ENCODE peak calls at places on chromosomes 11 and 22, in eight cellular contexts. L is upper lobe of left lung, Z is cardiac fibroblast, Q is lower lobe of right lung, G is GM23338, J is epithelial cell of esophagus, A is AG04449, T is endothelial cell of umbilical vein. C is an unnamed sample.

GRCh38 chr22:33682927-33683326 is 237.3 kb downstream of the LARGE1 start:
- DNase-seq in L (no peak), Z (no peak), Q (no peak), G (no peak), J (no peak), A (no peak), T (no peak), C (no peak)

GRCh38 chr11:10581481-10582019 is 13.1 kb upstream of the LYVE1 start:
- DNase-seq in L (no peak), Z (no peak), Q (peak), G (no peak), J (peak), A (no peak), T (peak), C (no peak)

GRCh38 chr11:66007201-66007634 is 4.6 kb upstream of the CST6 start:
- DNase-seq in L (no peak), Z (no peak), Q (no peak), G (no peak), J (no peak), A (no peak), T (no peak), C (no peak)

GRCh38 chr11:110856993-110857812 is 145.0 kb upstream of the ARHGAP20 start:
- DNase-seq in L (no peak), Z (peak), Q (no peak), G (no peak), J (no peak), A (no peak), T (peak), C (no peak)

GRCh38 chr22:42299586-42300285 is 29.3 kb upstream of the TCF20 start:
- DNase-seq in L (peak), Z (no peak), Q (no peak), G (peak), J (no peak), A (no peak), T (no peak), C (no peak)

GRCh38 chr22:40819741-40820140 is 595 bp upstream of the SLC25A17 start:
- DNase-seq in L (no peak), Z (peak), Q (no peak), G (peak), J (peak), A (no peak), T (no peak), C (no peak)

GRCh38 chr11:134951305-134951700 is 539.3 kb upstream of the B3GAT1 start:
- DNase-seq in L (no peak), Z (peak), Q (no peak), G (no peak), J (peak), A (peak), T (peak), C (no peak)

GRCh38 chr11:47182380-47182779 is 3.9 kb downstream of the PACSIN3 start:
- DNase-seq in L (peak), Z (no peak), Q (no peak), G (no peak), J (no peak), A (no peak), T (no peak), C (no peak)

GRCh38 chr11:116986521-116987105 is 111.6 kb downstream of the SIK3 start:
- DNase-seq in L (no peak), Z (peak), Q (no peak), G (peak), J (peak), A (no peak), T (no peak), C (peak)

GRCh38 chr11:42890773-42891172 is 421.0 kb upstream of the API5 start:
- DNase-seq in L (no peak), Z (no peak), Q (no peak), G (no peak), J (no peak), A (no peak), T (no peak), C (no peak)

GRCh38 chr11:123696183-123696582 is 41.8 kb upstream of the SCN3B start:
- DNase-seq in L (no peak), Z (no peak), Q (no peak), G (no peak), J (peak), A (no peak), T (no peak), C (no peak)

GRCh38 chr11:5343474-5344335 is at the start of gene OR51B5:
- DNase-seq in L (no peak), Z (no peak), Q (no peak), G (no peak), J (no peak), A (no peak), T (no peak), C (no peak)

GRCh38 chr22:38262051-38262795 is 10.6 kb downstream of the TMEM184B start:
- DNase-seq in L (peak), Z (peak), Q (peak), G (peak), J (peak), A (no peak), T (peak), C (no peak)

GRCh38 chr22:26785942-26786341 is 128.6 kb downstream of the MIAT start:
- DNase-seq in L (no peak), Z (no peak), Q (no peak), G (no peak), J (no peak), A (no peak), T (no peak), C (no peak)

GRCh38 chr22:44396021-44396726 is 83.4 kb upstream of the SHISAL1 start:
- DNase-seq in L (peak), Z (no peak), Q (no peak), G (no peak), J (no peak), A (no peak), T (no peak), C (no peak)

GRCh38 chr11:135069884-135070283 is 657.8 kb upstream of the B3GAT1 start:
- DNase-seq in L (no peak), Z (no peak), Q (no peak), G (no peak), J (peak), A (no peak), T (no peak), C (peak)

GRCh38 chr11:674406-674805 is 20.6 kb downstream of the DEAF1 start:
- DNase-seq in L (no peak), Z (no peak), Q (no peak), G (no peak), J (no peak), A (no peak), T (no peak), C (no peak)

GRCh38 chr22:39091136-39092081 is 5.6 kb upstream of the APOBEC3H start:
- DNase-seq in L (no peak), Z (no peak), Q (no peak), G (no peak), J (no peak), A (no peak), T (no peak), C (no peak)

GRCh38 chr22:42343136-42343484 is 72.7 kb upstream of the TCF20 start:
- DNase-seq in L (peak), Z (no peak), Q (no peak), G (peak), J (no peak), A (no peak), T (no peak), C (no peak)

GRCh38 chr11:96894587-96894986 is 504.8 kb downstream of the JRKL start:
- DNase-seq in L (no peak), Z (no peak), Q (no peak), G (no peak), J (no peak), A (no peak), T (no peak), C (no peak)
- H3K4me3 ChIP-seq in L (no peak), Z (no peak), Q (no peak), G (no peak), J (no peak), A (no peak), T (no peak), C (no peak)

GRCh38 chr11:117992620-117993019 is 6.4 kb downstream of the IL10RA start:
- DNase-seq in L (no peak), Z (no peak), Q (no peak), G (no peak), J (no peak), A (no peak), T (no peak), C (no peak)
- TF ChIP-seq CTCF in L (no peak), Z (no peak), Q (no peak), G (no peak), J (no peak), A (no peak), T (no peak), C (no peak)

GRCh38 chr11:33377100-33377851 is 120.1 kb downstream of the HIPK3 start:
- DNase-seq in L (no peak), Z (peak), Q (no peak), G (no peak), J (no peak), A (no peak), T (peak), C (no peak)

GRCh38 chr11:33379931-33380330 is 122.8 kb downstream of the HIPK3 start:
- DNase-seq in L (no peak), Z (no peak), Q (no peak), G (no peak), J (no peak), A (no peak), T (no peak), C (no peak)

GRCh38 chr11:33376331-33377099 is 119.3 kb downstream of the HIPK3 start:
- DNase-seq in L (peak), Z (peak), Q (no peak), G (peak), J (peak), A (no peak), T (no peak), C (no peak)

GRCh38 chr11:33375688-33376311 is 118.6 kb downstream of the HIPK3 start:
- DNase-seq in L (peak), Z (peak), Q (no peak), G (peak), J (peak), A (no peak), T (peak), C (no peak)

GRCh38 chr11:33377852-33378385 is 120.7 kb downstream of the HIPK3 start:
- DNase-seq in L (no peak), Z (peak), Q (no peak), G (no peak), J (no peak), A (no peak), T (peak), C (no peak)
- H3K4me3 ChIP-seq in L (no peak), Z (no peak), Q (no peak), G (no peak), J (no peak), A (peak), T (peak), C (no peak)

GRCh38 chr11:67160872-67161783 is 42.1 kb downstream of the KDM2A start:
- DNase-seq in L (no peak), Z (no peak), Q (no peak), G (peak), J (no peak), A (no peak), T (peak), C (no peak)
- TF ChIP-seq CTCF in L (no peak), Z (no peak), Q (no peak), G (no peak), J (no peak), A (no peak), T (no peak), C (no peak)

C was measured in epithelial cell of proximal tubule.